ENCODE peak calls at places on chromosome 6, in four cellular contexts. M is HepG2, C is HEK293T, Z is K562. A is an unnamed sample.

GRCh38 chr6:15658345-15658744 is 4.5 kb downstream of the DTNBP1 start:
- DNase-seq in M (no peak), C (no peak), Z (no peak), A (peak)

GRCh38 chr6:106820412-106820852 is 154.1 kb downstream of the CD24 start:
- DNase-seq in M (no peak), C (no peak), Z (peak), A (no peak)

GRCh38 chr6:29739136-29739881 is 16.1 kb downstream of the HLA-F start:
- DNase-seq in M (peak), C (no peak), Z (no peak), A (no peak)

GRCh38 chr6:157530126-157530525 is 149.1 kb downstream of the ZDHHC14 start:
- DNase-seq in M (no peak), C (no peak), Z (no peak), A (no peak)

GRCh38 chr6:66199146-66199545 is 492.1 kb upstream of the EYS start:
- DNase-seq in M (no peak), C (no peak), Z (no peak), A (no peak)

GRCh38 chr6:69416739-69417138 is 380.1 kb downstream of the LMBRD1 start:
- DNase-seq in M (no peak), C (no peak), Z (no peak), A (no peak)

GRCh38 chr6:164751395-164751794 is 558.0 kb downstream of the C6orf118 start:
- DNase-seq in M (no peak), C (no peak), Z (no peak), A (no peak)

GRCh38 chr6:43405354-43405753 is 22.0 kb upstream of the ABCC10 start:
- DNase-seq in M (no peak), C (no peak), Z (no peak), A (no peak)

GRCh38 chr6:148888853-148889252 is 142.0 kb downstream of the UST start:
- DNase-seq in M (no peak), C (no peak), Z (no peak), A (no peak)

GRCh38 chr6:116118608-116119007 is 7.3 kb downstream of the COL10A1 start:
- DNase-seq in M (no peak), C (no peak), Z (no peak), A (no peak)

GRCh38 chr6:41723178-41723935 is 12.1 kb downstream of the TFEB start:
- DNase-seq in M (peak), C (no peak), Z (peak), A (no peak)

GRCh38 chr6:14524319-14524718 is 406.7 kb downstream of the CD83 start:
- DNase-seq in M (no peak), C (no peak), Z (no peak), A (no peak)

GRCh38 chr6:169589699-169590257 is 112.1 kb downstream of the WDR27 start:
- DNase-seq in M (no peak), C (no peak), Z (no peak), A (no peak)

GRCh38 chr6:33211136-33211535 is 2.8 kb downstream of the RING1 start:
- DNase-seq in M (no peak), C (no peak), Z (peak), A (no peak)

GRCh38 chr6:93088675-93089575 is 330.4 kb downstream of the EPHA7 start:
- DNase-seq in M (no peak), C (peak), Z (no peak), A (no peak)

GRCh38 chr6:149200282-149200936 is 117.1 kb upstream of the TAB2 start:
- DNase-seq in M (no peak), C (no peak), Z (no peak), A (no peak)

GRCh38 chr6:143510991-143511891 is at the start of gene FUCA2:
- DNase-seq in M (peak), C (peak), Z (peak), A (peak)

GRCh38 chr6:128208078-128208477 is 307.2 kb upstream of the THEMIS start:
- DNase-seq in M (peak), C (no peak), Z (no peak), A (no peak)

DNA sequence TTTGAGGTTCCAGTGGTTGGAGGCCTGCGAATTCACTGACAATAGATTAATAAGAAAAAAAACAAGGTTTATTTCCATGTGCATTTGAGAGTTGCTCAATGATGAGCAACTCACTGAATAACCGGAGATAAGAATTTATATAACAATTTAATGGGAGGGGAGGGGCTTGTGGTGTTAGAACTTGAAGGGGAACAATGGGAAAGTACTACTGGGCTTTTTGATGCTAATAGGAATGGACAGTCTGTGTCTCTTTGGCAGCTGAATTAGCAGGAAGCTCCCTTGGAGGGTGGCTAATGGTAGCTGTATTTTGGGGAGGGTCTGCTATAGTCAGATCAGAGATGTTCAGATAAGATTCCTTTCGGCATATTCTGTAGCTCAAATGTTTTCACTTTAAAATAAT is 62.4 kb upstream of the GMDS start:
- DNase-seq in M (no peak), C (no peak), Z (no peak), A (no peak)
- TF ChIP-seq TARDBP in M (no peak), C (no peak), Z (no peak), A (no peak)

GRCh38 chr6:44943541-44943940 is 384.6 kb upstream of the RUNX2 start:
- DNase-seq in M (no peak), C (no peak), Z (no peak), A (no peak)

GRCh38 chr6:44940367-44940766 is 387.8 kb upstream of the RUNX2 start:
- DNase-seq in M (peak), C (no peak), Z (no peak), A (no peak)

GRCh38 chr6:44942201-44942600 is 385.9 kb upstream of the RUNX2 start:
- DNase-seq in M (no peak), C (no peak), Z (no peak), A (no peak)
- TF ChIP-seq TARDBP in M (no peak), C (no peak), Z (no peak), A (no peak)

DNA sequence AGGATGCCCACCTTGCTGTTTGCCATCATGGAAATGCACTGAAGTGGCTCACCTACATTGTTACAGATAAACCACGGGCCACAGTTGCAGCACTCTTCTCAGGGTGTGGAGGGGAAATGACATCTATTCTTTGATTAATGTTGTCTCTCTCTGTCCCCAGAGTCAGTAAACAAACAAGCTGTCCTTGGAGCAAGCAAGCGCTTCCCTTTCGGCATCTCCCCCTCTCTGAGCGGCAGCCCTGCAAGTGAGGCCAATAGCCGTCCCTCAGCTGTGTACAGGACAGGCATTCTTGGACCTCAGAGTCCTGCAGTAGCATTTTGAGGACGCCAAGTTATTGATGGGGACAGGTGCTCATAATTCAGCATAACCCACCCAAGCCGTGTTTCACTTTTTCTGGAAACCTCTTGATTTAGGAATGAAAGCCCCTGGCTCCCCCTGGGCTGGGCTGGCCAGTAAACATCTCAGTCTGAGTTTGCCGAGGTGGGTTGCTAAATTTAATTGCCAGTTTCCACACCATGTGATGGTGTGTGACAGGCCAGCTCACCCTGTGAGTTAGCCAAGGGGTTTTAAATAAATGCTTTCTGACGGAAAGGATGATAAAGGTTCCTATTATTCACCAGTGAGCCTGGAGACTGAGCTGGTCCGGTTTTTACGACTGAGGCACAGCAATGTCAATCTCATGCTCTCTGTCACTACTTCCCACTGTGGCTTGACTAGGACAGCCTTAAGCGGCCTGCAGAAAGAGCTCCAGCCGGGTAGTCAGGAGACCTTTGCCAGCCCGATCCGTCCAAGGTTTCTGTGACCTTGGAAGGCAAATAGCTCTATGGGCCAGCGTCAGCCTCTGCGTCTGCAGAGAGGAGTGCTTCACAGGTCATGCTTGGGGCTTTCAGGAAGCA is 214.8 kb upstream of the RREB1 start:
- DNase-seq in M (no peak), C (no peak), Z (no peak), A (no peak)
- TF ChIP-seq TARDBP in M (no peak), C (no peak), Z (no peak), A (no peak)

DNA sequence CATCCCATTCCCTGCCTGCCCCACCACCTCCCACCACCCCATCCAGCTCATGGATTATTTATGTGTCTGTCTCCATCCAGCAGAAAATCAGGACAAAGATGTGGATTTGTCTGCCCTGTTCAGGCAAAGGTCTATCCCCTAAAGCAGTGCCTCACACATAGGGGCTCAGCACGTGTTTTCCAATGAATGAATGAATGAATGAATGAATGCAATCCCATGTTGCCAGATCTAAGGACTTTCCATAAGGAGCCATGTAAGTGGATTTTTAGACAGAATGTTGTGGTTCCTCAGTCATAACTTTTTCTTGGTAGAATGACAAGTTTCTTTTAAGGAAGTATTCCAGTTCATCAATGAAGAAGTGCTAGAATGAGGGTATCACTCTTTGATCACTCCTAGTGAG is 133.7 kb downstream of the RNASET2 start:
- DNase-seq in M (no peak), C (no peak), Z (no peak), A (no peak)
- TF ChIP-seq TARDBP in M (no peak), C (no peak), Z (no peak), A (no peak)

A was measured in GM12878.